ENCODE peak calls at places on chromosomes 3 and 15, in nine cellular contexts. One of them, this sample, is unnamed. For H3K4me1, the result is how much of the 10 kb centered on the place peaks cover.

GRCh38 chr3:60935709-60936108 is 315.5 kb downstream of the FHIT start:
- DNase-seq in upper lobe of right lung: no peak
- DNase-seq in CD8-positive, alpha-beta T cell: no peak
- DNase-seq in suprapubic skin: no peak
- DNase-seq in psoas muscle: no peak
- DNase-seq in testis: no peak
- DNase-seq in fibroblast of lung: peak
- DNase-seq in left ventricle myocardium inferior: no peak
- DNase-seq in ovary: no peak
- DNase-seq in this sample: no peak

GRCh38 chr15:97986781-97987180 is 26.3 kb downstream of the ARRDC4 start:
- DNase-seq in fibroblast of lung: no peak
- DNase-seq in psoas muscle: no peak
- DNase-seq in suprapubic skin: no peak
- DNase-seq in testis: no peak
- DNase-seq in left ventricle myocardium inferior: no peak
- DNase-seq in CD8-positive, alpha-beta T cell: no peak
- DNase-seq in upper lobe of right lung: no peak
- DNase-seq in ovary: no peak
- DNase-seq in this sample: no peak

GRCh38 chr3:60659098-60659497 is 592.2 kb downstream of the FHIT start:
- DNase-seq in ovary: no peak
- DNase-seq in left ventricle myocardium inferior: no peak
- DNase-seq in testis: no peak
- DNase-seq in fibroblast of lung: no peak
- DNase-seq in upper lobe of right lung: no peak
- DNase-seq in CD8-positive, alpha-beta T cell: no peak
- DNase-seq in suprapubic skin: no peak
- DNase-seq in psoas muscle: no peak
- DNase-seq in this sample: no peak

GRCh38 chr15:29132786-29133185 is 136.8 kb downstream of the NSMCE3 start:
- DNase-seq in ovary: no peak
- DNase-seq in suprapubic skin: no peak
- DNase-seq in CD8-positive, alpha-beta T cell: no peak
- DNase-seq in psoas muscle: no peak
- DNase-seq in fibroblast of lung: no peak
- DNase-seq in testis: no peak
- DNase-seq in left ventricle myocardium inferior: no peak
- DNase-seq in upper lobe of right lung: peak
- DNase-seq in this sample: peak

GRCh38 chr15:59311245-59311644 is 61.4 kb downstream of the MYO1E start:
- DNase-seq in ovary: no peak
- DNase-seq in testis: no peak
- DNase-seq in psoas muscle: no peak
- DNase-seq in upper lobe of right lung: no peak
- DNase-seq in CD8-positive, alpha-beta T cell: no peak
- DNase-seq in left ventricle myocardium inferior: no peak
- DNase-seq in suprapubic skin: no peak
- DNase-seq in fibroblast of lung: no peak
- DNase-seq in this sample: no peak

GRCh38 chr15:22780267-22780666 is 6.2 kb upstream of the NIPA1 start:
- DNase-seq in psoas muscle: no peak
- DNase-seq in testis: no peak
- DNase-seq in suprapubic skin: no peak
- DNase-seq in upper lobe of right lung: no peak
- DNase-seq in CD8-positive, alpha-beta T cell: no peak
- DNase-seq in fibroblast of lung: no peak
- DNase-seq in ovary: no peak
- DNase-seq in left ventricle myocardium inferior: no peak
- DNase-seq in this sample: no peak

GRCh38 chr3:182837855-182838454 is 44.7 kb downstream of the ATP11B start:
- DNase-seq in CD8-positive, alpha-beta T cell: no peak
- DNase-seq in testis: no peak
- DNase-seq in ovary: no peak
- DNase-seq in upper lobe of right lung: no peak
- DNase-seq in fibroblast of lung: peak
- DNase-seq in left ventricle myocardium inferior: no peak
- DNase-seq in psoas muscle: no peak
- DNase-seq in suprapubic skin: no peak
- DNase-seq in this sample: no peak

GRCh38 chr3:135944831-135945230 is 20.7 kb upstream of the PPP2R3A start:
- DNase-seq in left ventricle myocardium inferior: no peak
- DNase-seq in upper lobe of right lung: no peak
- DNase-seq in fibroblast of lung: no peak
- DNase-seq in suprapubic skin: no peak
- DNase-seq in CD8-positive, alpha-beta T cell: no peak
- DNase-seq in ovary: no peak
- DNase-seq in testis: no peak
- DNase-seq in psoas muscle: no peak
- DNase-seq in this sample: no peak

GRCh38 chr15:68231102-68231818 is 1.7 kb upstream of the CLN6 start:
- DNase-seq in suprapubic skin: peak
- DNase-seq in psoas muscle: peak
- DNase-seq in testis: no peak
- DNase-seq in fibroblast of lung: peak
- DNase-seq in CD8-positive, alpha-beta T cell: no peak
- DNase-seq in upper lobe of right lung: no peak
- DNase-seq in ovary: no peak
- DNase-seq in left ventricle myocardium inferior: no peak
- DNase-seq in this sample: no peak

GRCh38 chr3:32825601-32826375 is 8.0 kb downstream of the TRIM71 start:
- DNase-seq in psoas muscle: no peak
- DNase-seq in testis: no peak
- DNase-seq in upper lobe of right lung: no peak
- DNase-seq in left ventricle myocardium inferior: no peak
- DNase-seq in CD8-positive, alpha-beta T cell: no peak
- DNase-seq in ovary: no peak
- DNase-seq in fibroblast of lung: no peak
- DNase-seq in suprapubic skin: peak
- DNase-seq in this sample: no peak

GRCh38 chr3:127112796-127113570 is 79.9 kb upstream of the PRR23E start:
- DNase-seq in psoas muscle: no peak
- DNase-seq in testis: no peak
- DNase-seq in upper lobe of right lung: no peak
- DNase-seq in ovary: no peak
- DNase-seq in CD8-positive, alpha-beta T cell: no peak
- DNase-seq in left ventricle myocardium inferior: no peak
- DNase-seq in suprapubic skin: peak
- DNase-seq in fibroblast of lung: no peak
- DNase-seq in this sample: no peak

GRCh38 chr3:106734712-106735111 is 642.5 kb upstream of the CCDC54 start:
- DNase-seq in CD8-positive, alpha-beta T cell: no peak
- DNase-seq in psoas muscle: no peak
- DNase-seq in ovary: no peak
- DNase-seq in suprapubic skin: no peak
- DNase-seq in left ventricle myocardium inferior: no peak
- DNase-seq in upper lobe of right lung: no peak
- DNase-seq in fibroblast of lung: no peak
- DNase-seq in testis: no peak
- DNase-seq in this sample: no peak

GRCh38 chr3:62051506-62051905 is 321.8 kb downstream of the FEZF2 start:
- DNase-seq in left ventricle myocardium inferior: no peak
- DNase-seq in CD8-positive, alpha-beta T cell: no peak
- DNase-seq in fibroblast of lung: peak
- DNase-seq in suprapubic skin: no peak
- DNase-seq in psoas muscle: no peak
- DNase-seq in ovary: no peak
- DNase-seq in testis: peak
- DNase-seq in upper lobe of right lung: no peak
- DNase-seq in this sample: peak

GRCh38 chr15:92101706-92102434 is 248.4 kb downstream of the SLCO3A1 start:
- DNase-seq in CD8-positive, alpha-beta T cell: no peak
- DNase-seq in testis: no peak
- DNase-seq in upper lobe of right lung: no peak
- DNase-seq in ovary: no peak
- DNase-seq in left ventricle myocardium inferior: no peak
- DNase-seq in fibroblast of lung: no peak
- DNase-seq in psoas muscle: no peak
- DNase-seq in suprapubic skin: no peak
- DNase-seq in this sample: no peak

GRCh38 chr3:13574798-13575451 is 26.0 kb downstream of the FBLN2 start:
- DNase-seq in fibroblast of lung: no peak
- DNase-seq in suprapubic skin: no peak
- DNase-seq in testis: peak
- DNase-seq in psoas muscle: peak
- DNase-seq in left ventricle myocardium inferior: no peak
- DNase-seq in upper lobe of right lung: no peak
- DNase-seq in CD8-positive, alpha-beta T cell: no peak
- DNase-seq in ovary: no peak
- DNase-seq in this sample: no peak

GRCh38 chr3:195195321-195196209 is 75.4 kb downstream of the XXYLT1 start:
- DNase-seq in fibroblast of lung: no peak
- DNase-seq in psoas muscle: peak
- DNase-seq in upper lobe of right lung: no peak
- DNase-seq in testis: no peak
- DNase-seq in ovary: no peak
- DNase-seq in CD8-positive, alpha-beta T cell: no peak
- DNase-seq in suprapubic skin: no peak
- DNase-seq in left ventricle myocardium inferior: no peak
- DNase-seq in this sample: no peak

GRCh38 chr15:41407341-41407740 is 5.0 kb upstream of the NDUFAF1 start:
- DNase-seq in left ventricle myocardium inferior: no peak
- DNase-seq in CD8-positive, alpha-beta T cell: no peak
- DNase-seq in upper lobe of right lung: no peak
- DNase-seq in fibroblast of lung: no peak
- DNase-seq in suprapubic skin: no peak
- DNase-seq in ovary: no peak
- DNase-seq in psoas muscle: no peak
- DNase-seq in testis: no peak
- DNase-seq in this sample: no peak

GRCh38 chr3:112560330-112560729 is 1.4 kb downstream of the ATG3 start:
- DNase-seq in psoas muscle: no peak
- DNase-seq in upper lobe of right lung: no peak
- DNase-seq in left ventricle myocardium inferior: no peak
- DNase-seq in ovary: no peak
- DNase-seq in testis: no peak
- DNase-seq in suprapubic skin: no peak
- DNase-seq in CD8-positive, alpha-beta T cell: no peak
- DNase-seq in fibroblast of lung: peak
- DNase-seq in this sample: no peak

GRCh38 chr3:71109241-71109976 is 474.1 kb downstream of the FOXP1 start:
- DNase-seq in upper lobe of right lung: no peak
- DNase-seq in left ventricle myocardium inferior: no peak
- DNase-seq in fibroblast of lung: peak
- DNase-seq in ovary: no peak
- DNase-seq in testis: no peak
- DNase-seq in CD8-positive, alpha-beta T cell: no peak
- DNase-seq in suprapubic skin: no peak
- DNase-seq in psoas muscle: no peak
- DNase-seq in this sample: no peak
- H3K4me1 ChIP-seq in upper lobe of right lung: under half
- H3K4me1 ChIP-seq in left ventricle myocardium inferior: half or more
- H3K4me1 ChIP-seq in fibroblast of lung: under half
- H3K4me1 ChIP-seq in ovary: under half
- H3K4me1 ChIP-seq in testis: under half
- H3K4me1 ChIP-seq in CD8-positive, alpha-beta T cell: under half
- H3K4me1 ChIP-seq in suprapubic skin: under half
- H3K4me1 ChIP-seq in psoas muscle: under half
- H3K4me1 ChIP-seq in this sample: under half

DNA sequence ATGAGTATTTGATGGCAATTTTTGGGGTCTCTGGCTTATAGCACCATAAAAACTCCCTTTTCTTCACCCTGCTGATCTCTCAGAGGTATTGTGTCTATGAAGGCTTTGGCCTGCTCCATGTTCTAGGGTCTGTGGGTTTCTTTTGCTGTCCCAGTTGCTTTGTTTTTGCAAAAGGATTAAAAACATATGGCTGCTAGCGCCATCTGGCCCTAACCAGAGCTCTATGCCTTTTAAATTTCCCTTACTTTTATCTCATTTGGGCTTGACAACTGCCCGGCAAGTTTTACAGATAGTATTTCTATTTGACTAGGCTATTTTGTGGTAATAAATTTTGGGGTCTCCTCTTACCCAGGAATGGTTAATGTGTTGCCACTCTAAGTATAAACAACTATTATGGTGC is 6.4 kb upstream of the GHRL start:
- DNase-seq in suprapubic skin: no peak
- DNase-seq in testis: no peak
- DNase-seq in upper lobe of right lung: no peak
- DNase-seq in left ventricle myocardium inferior: no peak
- DNase-seq in fibroblast of lung: no peak
- DNase-seq in CD8-positive, alpha-beta T cell: no peak
- DNase-seq in psoas muscle: no peak
- DNase-seq in ovary: no peak
- DNase-seq in this sample: no peak
- H3K4me3 ChIP-seq in suprapubic skin: no peak
- H3K4me3 ChIP-seq in testis: no peak
- H3K4me3 ChIP-seq in upper lobe of right lung: no peak
- H3K4me3 ChIP-seq in left ventricle myocardium inferior: no peak
- H3K4me3 ChIP-seq in fibroblast of lung: no peak
- H3K4me3 ChIP-seq in CD8-positive, alpha-beta T cell: no peak
- H3K4me3 ChIP-seq in psoas muscle: no peak
- H3K4me3 ChIP-seq in ovary: no peak
- H3K4me3 ChIP-seq in this sample: no peak

GRCh38 chr3:159852821-159853505 is 135.7 kb upstream of the IL12A start:
- DNase-seq in testis: no peak
- DNase-seq in psoas muscle: peak
- DNase-seq in fibroblast of lung: peak
- DNase-seq in suprapubic skin: no peak
- DNase-seq in CD8-positive, alpha-beta T cell: no peak
- DNase-seq in upper lobe of right lung: peak
- DNase-seq in left ventricle myocardium inferior: peak
- DNase-seq in ovary: peak
- DNase-seq in this sample: peak
- H3K4me1 ChIP-seq in testis: under half
- H3K4me1 ChIP-seq in psoas muscle: under half
- H3K4me1 ChIP-seq in fibroblast of lung: under half
- H3K4me1 ChIP-seq in suprapubic skin: under half
- H3K4me1 ChIP-seq in CD8-positive, alpha-beta T cell: under half
- H3K4me1 ChIP-seq in upper lobe of right lung: under half
- H3K4me1 ChIP-seq in left ventricle myocardium inferior: half or more
- H3K4me1 ChIP-seq in ovary: under half
- H3K4me1 ChIP-seq in this sample: half or more

GRCh38 chr15:81299630-81300273 is 24.2 kb downstream of the STARD5 start:
- DNase-seq in suprapubic skin: no peak
- DNase-seq in CD8-positive, alpha-beta T cell: no peak
- DNase-seq in fibroblast of lung: no peak
- DNase-seq in left ventricle myocardium inferior: no peak
- DNase-seq in upper lobe of right lung: no peak
- DNase-seq in testis: no peak
- DNase-seq in psoas muscle: no peak
- DNase-seq in ovary: no peak
- DNase-seq in this sample: no peak
- H3K4me3 ChIP-seq in suprapubic skin: peak
- H3K4me3 ChIP-seq in CD8-positive, alpha-beta T cell: peak
- H3K4me3 ChIP-seq in fibroblast of lung: no peak
- H3K4me3 ChIP-seq in left ventricle myocardium inferior: peak
- H3K4me3 ChIP-seq in upper lobe of right lung: peak
- H3K4me3 ChIP-seq in testis: no peak
- H3K4me3 ChIP-seq in psoas muscle: peak
- H3K4me3 ChIP-seq in ovary: no peak
- H3K4me3 ChIP-seq in this sample: peak

GRCh38 chr3:4825572-4826236 is 153.5 kb upstream of the BHLHE40 start:
- DNase-seq in upper lobe of right lung: peak
- DNase-seq in fibroblast of lung: no peak
- DNase-seq in suprapubic skin: no peak
- DNase-seq in testis: peak
- DNase-seq in left ventricle myocardium inferior: peak
- DNase-seq in psoas muscle: peak
- DNase-seq in CD8-positive, alpha-beta T cell: peak
- DNase-seq in ovary: no peak
- DNase-seq in this sample: peak
- H3K4me1 ChIP-seq in upper lobe of right lung: half or more
- H3K4me1 ChIP-seq in fibroblast of lung: under half
- H3K4me1 ChIP-seq in suprapubic skin: half or more
- H3K4me1 ChIP-seq in testis: under half
- H3K4me1 ChIP-seq in left ventricle myocardium inferior: under half
- H3K4me1 ChIP-seq in psoas muscle: half or more
- H3K4me1 ChIP-seq in CD8-positive, alpha-beta T cell: half or more
- H3K4me1 ChIP-seq in ovary: under half
- H3K4me1 ChIP-seq in this sample: half or more

This sample was measured in lower lobe of right lung.